ENCODE peak calls at places on chromosomes 12 and 14, in six cellular contexts. One of them, this sample, is unnamed.

GRCh38 chr12:122117979-122118378 is 39.4 kb downstream of the MLXIP start:
- DNase-seq in activated CD4-positive, alpha-beta T cell treated with anti-CD3 and anti-CD28 coated beads for 24 hours: no peak
- DNase-seq in adipocyte: no peak
- DNase-seq in SK-N-SH: no peak
- DNase-seq in AG04450: no peak
- DNase-seq in naive thymus-derived CD8-positive, alpha-beta T cell: no peak
- DNase-seq in this sample: no peak

GRCh38 chr14:49992901-49993335 is 100.0 kb downstream of the ARF6 start:
- DNase-seq in activated CD4-positive, alpha-beta T cell treated with anti-CD3 and anti-CD28 coated beads for 24 hours: no peak
- DNase-seq in adipocyte: peak
- DNase-seq in AG04450: no peak
- DNase-seq in SK-N-SH: no peak
- DNase-seq in naive thymus-derived CD8-positive, alpha-beta T cell: no peak
- DNase-seq in this sample: no peak

GRCh38 chr14:52801014-52801708 is 9.8 kb upstream of the GNPNAT1 start:
- DNase-seq in adipocyte: peak
- DNase-seq in AG04450: peak
- DNase-seq in activated CD4-positive, alpha-beta T cell treated with anti-CD3 and anti-CD28 coated beads for 24 hours: no peak
- DNase-seq in SK-N-SH: no peak
- DNase-seq in naive thymus-derived CD8-positive, alpha-beta T cell: no peak
- DNase-seq in this sample: no peak

GRCh38 chr14:95522556-95522955 is 6.1 kb upstream of the SYNE3 start:
- DNase-seq in naive thymus-derived CD8-positive, alpha-beta T cell: no peak
- DNase-seq in AG04450: no peak
- DNase-seq in adipocyte: no peak
- DNase-seq in SK-N-SH: no peak
- DNase-seq in activated CD4-positive, alpha-beta T cell treated with anti-CD3 and anti-CD28 coated beads for 24 hours: no peak
- DNase-seq in this sample: no peak

GRCh38 chr14:53190938-53191337 is 37.8 kb upstream of the DDHD1 start:
- DNase-seq in naive thymus-derived CD8-positive, alpha-beta T cell: no peak
- DNase-seq in SK-N-SH: no peak
- DNase-seq in activated CD4-positive, alpha-beta T cell treated with anti-CD3 and anti-CD28 coated beads for 24 hours: peak
- DNase-seq in adipocyte: no peak
- DNase-seq in AG04450: no peak
- DNase-seq in this sample: no peak

GRCh38 chr14:51251486-51251885 is 11.4 kb downstream of the TMX1 start:
- DNase-seq in naive thymus-derived CD8-positive, alpha-beta T cell: no peak
- DNase-seq in AG04450: no peak
- DNase-seq in SK-N-SH: no peak
- DNase-seq in adipocyte: no peak
- DNase-seq in activated CD4-positive, alpha-beta T cell treated with anti-CD3 and anti-CD28 coated beads for 24 hours: no peak
- DNase-seq in this sample: no peak

GRCh38 chr12:112116232-112117060 is 7.9 kb upstream of the NAA25 start:
- DNase-seq in activated CD4-positive, alpha-beta T cell treated with anti-CD3 and anti-CD28 coated beads for 24 hours: no peak
- DNase-seq in adipocyte: no peak
- DNase-seq in AG04450: no peak
- DNase-seq in naive thymus-derived CD8-positive, alpha-beta T cell: no peak
- DNase-seq in SK-N-SH: peak
- DNase-seq in this sample: peak

GRCh38 chr12:68673788-68674187 is 13.0 kb upstream of the NUP107 start:
- DNase-seq in adipocyte: no peak
- DNase-seq in naive thymus-derived CD8-positive, alpha-beta T cell: no peak
- DNase-seq in AG04450: no peak
- DNase-seq in activated CD4-positive, alpha-beta T cell treated with anti-CD3 and anti-CD28 coated beads for 24 hours: no peak
- DNase-seq in SK-N-SH: no peak
- DNase-seq in this sample: no peak

GRCh38 chr12:91017043-91017442 is 12.3 kb upstream of the EPYC start:
- DNase-seq in activated CD4-positive, alpha-beta T cell treated with anti-CD3 and anti-CD28 coated beads for 24 hours: no peak
- DNase-seq in naive thymus-derived CD8-positive, alpha-beta T cell: no peak
- DNase-seq in SK-N-SH: no peak
- DNase-seq in AG04450: no peak
- DNase-seq in adipocyte: no peak
- DNase-seq in this sample: no peak

GRCh38 chr12:44677724-44678123 is 198.4 kb downstream of the NELL2 start:
- DNase-seq in AG04450: no peak
- DNase-seq in SK-N-SH: no peak
- DNase-seq in naive thymus-derived CD8-positive, alpha-beta T cell: no peak
- DNase-seq in activated CD4-positive, alpha-beta T cell treated with anti-CD3 and anti-CD28 coated beads for 24 hours: no peak
- DNase-seq in adipocyte: no peak
- DNase-seq in this sample: no peak

GRCh38 chr12:121949643-121950397 is 31.4 kb downstream of the CFAP251 start:
- DNase-seq in SK-N-SH: no peak
- DNase-seq in AG04450: peak
- DNase-seq in adipocyte: peak
- DNase-seq in activated CD4-positive, alpha-beta T cell treated with anti-CD3 and anti-CD28 coated beads for 24 hours: no peak
- DNase-seq in naive thymus-derived CD8-positive, alpha-beta T cell: no peak
- DNase-seq in this sample: no peak